ENCODE peak calls at places on chromosomes 3 and 15, in four cellular contexts. V is IMR-90, Z is K562, D is H1. N is an unnamed sample.

GRCh38 chr3:144629413-144629812 is 657.8 kb downstream of the DIPK2A start:
- DNase-seq in V (no peak), Z (no peak), D (no peak), N (no peak)

GRCh38 chr3:164927728-164928127 is 150.6 kb downstream of the SI start:
- DNase-seq in Z (no peak), D (no peak), V (no peak), N (no peak)

GRCh38 chr3:123027292-123028232 is at the start of gene SEMA5B:
- DNase-seq in Z (peak), V (no peak), D (no peak), N (no peak)

GRCh38 chr3:167749728-167750127 is 14.2 kb downstream of the SERPINI1 start:
- DNase-seq in Z (no peak), V (no peak), D (no peak), N (no peak)

GRCh38 chr3:68256635-68257034 is 602.2 kb upstream of the SUCLG2 start:
- DNase-seq in V (no peak), Z (no peak), D (no peak), N (no peak)

GRCh38 chr3:16060945-16061344 is 113.5 kb upstream of the GALNT15 start:
- DNase-seq in D (no peak), V (peak), Z (no peak), N (no peak)

GRCh38 chr3:142943870-142944269 is 19.6 kb downstream of the PAQR9 start:
- DNase-seq in Z (no peak), V (no peak), D (no peak), N (no peak)

GRCh38 chr15:36511594-36511993 is 67.8 kb upstream of the CDIN1 start:
- DNase-seq in V (no peak), D (no peak), Z (no peak), N (no peak)

GRCh38 chr3:76470285-76470684 is 569.6 kb upstream of the ROBO2 start:
- DNase-seq in D (no peak), V (peak), Z (no peak), N (no peak)

GRCh38 chr15:62986948-62987347 is 55.6 kb upstream of the TPM1 start:
- DNase-seq in V (no peak), Z (no peak), D (no peak), N (no peak)

GRCh38 chr3:139288266-139288821 is 55.5 kb upstream of the MRPS22 start:
- DNase-seq in V (no peak), D (no peak), Z (peak), N (no peak)

GRCh38 chr15:45645026-45645980 is 10.5 kb downstream of the SQOR start:
- DNase-seq in Z (no peak), V (peak), D (no peak), N (no peak)

GRCh38 chr3:52314495-52314894 is 1.6 kb upstream of the DNAH1 start:
- DNase-seq in V (no peak), Z (no peak), D (no peak), N (no peak)

GRCh38 chr3:188294823-188295487 is 141.0 kb downstream of the LPP start:
- DNase-seq in Z (no peak), V (peak), D (no peak), N (no peak)

GRCh38 chr3:124413989-124414598 is 316.2 kb upstream of the UMPS start:
- DNase-seq in V (no peak), D (no peak), Z (no peak), N (no peak)

GRCh38 chr15:85676332-85676731 is 118.4 kb downstream of the KLHL25 start:
- DNase-seq in Z (no peak), V (no peak), D (no peak), N (no peak)

GRCh38 chr3:59178698-59179097 is 128.9 kb upstream of the CFAP20DC start:
- DNase-seq in D (no peak), V (no peak), Z (no peak), N (no peak)

GRCh38 chr3:148255981-148256969 is 441.4 kb upstream of the AGTR1 start:
- DNase-seq in V (no peak), Z (no peak), D (no peak), N (no peak)

GRCh38 chr3:189273736-189274135 is 102.0 kb downstream of the TPRG1 start:
- DNase-seq in Z (no peak), V (no peak), D (no peak), N (no peak)

GRCh38 chr3:174891524-174892203 is 32.5 kb downstream of the NAALADL2 start:
- DNase-seq in V (peak), Z (no peak), D (no peak), N (no peak)

GRCh38 chr15:40282144-40282869 is 557 bp downstream of the ANKRD63 start:
- DNase-seq in D (no peak), Z (peak), V (no peak), N (no peak)

GRCh38 chr3:71521021-71521352 is 62.5 kb downstream of the FOXP1 start:
- DNase-seq in Z (peak), D (no peak), V (no peak), N (no peak)

GRCh38 chr3:161430307-161430706 is 59.0 kb upstream of the SPTSSB start:
- DNase-seq in D (no peak), V (no peak), Z (no peak), N (no peak)
- TF ChIP-seq CEBPB in D (no peak), V (no peak), Z (no peak), N (no peak)

GRCh38 chr3:9098716-9099675 is 135.7 kb upstream of the RAD18 start:
- DNase-seq in Z (no peak), D (no peak), V (no peak), N (no peak)
- TF ChIP-seq CHD1 in Z (no peak), D (no peak), V (no peak), N (no peak)

DNA sequence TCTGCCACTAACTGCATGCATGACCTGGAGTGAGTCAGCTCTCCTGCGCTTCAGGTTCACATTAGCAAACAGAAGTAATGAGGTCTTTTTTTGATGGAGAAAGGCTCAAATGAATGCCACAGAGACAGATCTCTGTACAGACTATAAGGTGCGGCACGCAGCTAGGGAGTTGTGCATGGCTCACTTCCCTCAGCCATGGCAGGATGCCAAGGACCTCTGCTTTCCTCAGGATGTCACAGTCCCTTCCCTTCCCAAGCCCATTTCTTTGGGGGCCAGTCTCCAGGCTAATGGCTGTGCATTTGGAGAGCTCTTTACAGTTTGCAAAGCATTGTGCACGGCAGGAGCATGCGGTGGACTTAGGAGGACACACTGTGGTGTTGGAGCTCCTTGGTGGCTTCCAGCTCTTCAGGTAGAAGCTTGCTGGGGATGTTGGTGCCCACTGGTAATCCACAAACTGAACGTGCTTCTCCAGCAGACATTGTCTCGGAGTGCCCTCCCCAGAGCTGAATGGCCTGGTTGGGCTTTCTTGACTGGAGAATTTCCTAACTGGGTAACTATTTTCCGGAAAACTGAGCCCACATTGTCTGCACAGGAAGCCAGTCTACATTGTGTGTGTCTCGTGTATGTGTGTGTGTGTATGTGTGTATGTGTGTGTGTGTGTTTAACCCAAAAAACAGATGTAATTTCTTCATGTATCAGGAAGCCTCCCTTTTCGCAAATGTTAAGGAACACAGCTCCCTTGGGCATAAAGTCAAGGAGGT is 172.5 kb upstream of the TLE3 start:
- DNase-seq in Z (no peak), D (no peak), V (no peak), N (no peak)
- TF ChIP-seq CEBPB in Z (no peak), D (no peak), V (no peak), N (no peak)

DNA sequence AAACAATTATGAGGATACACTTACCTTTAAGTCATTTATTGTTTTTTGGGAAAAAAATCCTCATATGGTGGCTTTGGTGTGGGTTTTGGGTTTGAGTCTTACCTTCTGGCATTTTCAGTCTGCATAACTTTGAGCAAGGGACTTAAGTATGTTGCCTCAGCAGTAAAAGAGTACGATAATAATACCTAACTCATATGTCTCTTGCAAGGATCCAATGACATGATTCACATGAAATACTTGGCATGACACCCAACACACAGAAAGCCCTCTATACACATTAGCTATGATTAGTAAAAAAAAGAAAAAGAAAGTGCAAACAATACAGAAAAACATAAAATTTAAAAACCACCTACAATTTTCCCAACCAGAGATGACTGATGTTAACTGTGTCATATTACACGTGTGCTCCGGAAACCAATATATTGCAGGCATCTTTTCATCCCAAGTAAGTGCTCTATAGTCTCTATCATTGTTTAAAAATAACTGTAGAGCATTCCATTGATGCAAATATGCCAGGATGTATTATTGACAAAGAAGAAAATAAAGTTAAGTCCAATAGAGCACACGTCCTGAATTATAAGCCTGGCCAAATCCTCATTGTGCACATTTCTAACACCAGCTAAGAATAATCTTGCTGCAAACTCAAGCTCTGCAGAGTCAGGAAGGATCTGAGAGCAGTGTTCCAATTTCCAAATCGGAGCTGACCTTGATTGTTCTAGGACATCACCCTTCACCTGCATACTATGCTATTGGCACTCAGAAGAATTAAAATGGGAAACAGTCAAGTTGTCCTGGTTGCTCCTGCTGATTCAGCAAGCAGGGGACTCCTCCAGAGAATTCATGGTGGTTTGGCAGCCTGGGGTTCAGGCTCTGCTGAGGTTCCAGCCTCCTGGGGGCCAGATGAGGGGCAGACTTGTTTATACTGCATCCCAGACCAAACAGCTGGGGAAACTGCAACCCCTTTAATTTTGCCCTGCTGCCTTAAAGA is 213.4 kb upstream of the ADAMTS9 start:
- DNase-seq in D (no peak), V (peak), Z (no peak), N (no peak)
- TF ChIP-seq CHD1 in D (no peak), V (no peak), Z (no peak), N (no peak)

GRCh38 chr3:171172070-171172469 is 145.6 kb upstream of the SLC2A2 start:
- DNase-seq in D (no peak), Z (peak), V (no peak), N (no peak)
- TF ChIP-seq CEBPB in D (no peak), Z (no peak), V (no peak), N (no peak)

GRCh38 chr15:69439623-69440022 is 13.0 kb upstream of the RPLP1 start:
- DNase-seq in D (no peak), V (no peak), Z (no peak), N (no peak)

GRCh38 chr15:69433831-69434230 is 18.8 kb upstream of the RPLP1 start:
- DNase-seq in D (no peak), Z (no peak), V (no peak), N (no peak)

GRCh38 chr15:69435980-69436379 is 16.6 kb upstream of the RPLP1 start:
- DNase-seq in D (no peak), V (no peak), Z (no peak), N (no peak)

GRCh38 chr15:69434679-69435078 is 17.9 kb upstream of the RPLP1 start:
- DNase-seq in D (no peak), Z (no peak), V (no peak), N (no peak)

GRCh38 chr15:69434236-69434635 is 18.4 kb upstream of the RPLP1 start:
- DNase-seq in V (no peak), D (no peak), Z (no peak), N (no peak)
- TF ChIP-seq CHD1 in V (no peak), D (no peak), Z (no peak), N (no peak)

N was measured in GM12878.